ENCODE peak calls at places on chromosomes 16 and 17, in four cellular contexts. J is heart right ventricle, T is body of pancreas, F is lower lobe of right lung. D is an unnamed sample.

GRCh38 chr17:5780476-5780875 is 196.2 kb upstream of the NLRP1 start:
- DNase-seq in J (no peak), F (no peak), T (no peak), D (no peak)

GRCh38 chr17:27540300-27541105 is 84.3 kb downstream of the KSR1 start:
- DNase-seq in T (peak; percentile 99), F (peak; percentile 94), J (peak; percentile 73), D (peak; percentile 83)

GRCh38 chr17:76462556-76463290 is 4.7 kb upstream of the AANAT start:
- DNase-seq in F (peak; percentile 44), T (no peak), J (no peak), D (no peak)

GRCh38 chr17:20190605-20191004 is 181.4 kb downstream of the SPECC1 start:
- DNase-seq in T (no peak), F (no peak), J (no peak), D (no peak)

GRCh38 chr16:89355036-89355435 is 135.3 kb downstream of the ANKRD11 start:
- DNase-seq in J (no peak), F (no peak), T (no peak), D (no peak)

GRCh38 chr16:67843343-67843765 is 1.2 kb downstream of the THAP11 start:
- DNase-seq in F (no peak), J (no peak), T (no peak), D (peak; percentile 30)

GRCh38 chr17:75592364-75593020 is 4.9 kb downstream of the MYO15B start:
- DNase-seq in J (no peak), F (no peak), T (no peak), D (no peak)

GRCh38 chr16:53053967-53054669 is 673 bp upstream of the CHD9 start:
- DNase-seq in J (peak; percentile 51), F (peak; percentile 54), T (peak; percentile 40), D (peak; percentile 63)

GRCh38 chr16:55480228-55480655 is 1.2 kb downstream of the MMP2 start:
- DNase-seq in T (peak; percentile 65), J (peak; percentile 84), F (peak; percentile 80), D (peak; percentile 81)

GRCh38 chr17:1714488-1714979 is 4.4 kb upstream of the TLCD2 start:
- DNase-seq in F (peak; percentile 96), T (peak; percentile 98), J (peak; percentile 100), D (peak; percentile 97)

GRCh38 chr17:37490022-37490587 is 414 bp downstream of the DUSP14 start:
- DNase-seq in F (peak; percentile 77), T (peak; percentile 68), J (peak; percentile 67), D (peak; percentile 75)

GRCh38 chr17:75557075-75557851 is 30.3 kb upstream of the MYO15B start:
- DNase-seq in J (no peak), T (peak; percentile 100), F (peak; percentile 82), D (peak; percentile 80)

GRCh38 chr17:49901460-49902331 is 53.8 kb upstream of the TAC4 start:
- DNase-seq in T (peak; percentile 30), J (no peak), F (peak; percentile 66), D (no peak)

GRCh38 chr17:77440571-77440981 is 299.8 kb downstream of the SEC14L1 start:
- DNase-seq in J (no peak), T (no peak), F (no peak), D (no peak)

DNA sequence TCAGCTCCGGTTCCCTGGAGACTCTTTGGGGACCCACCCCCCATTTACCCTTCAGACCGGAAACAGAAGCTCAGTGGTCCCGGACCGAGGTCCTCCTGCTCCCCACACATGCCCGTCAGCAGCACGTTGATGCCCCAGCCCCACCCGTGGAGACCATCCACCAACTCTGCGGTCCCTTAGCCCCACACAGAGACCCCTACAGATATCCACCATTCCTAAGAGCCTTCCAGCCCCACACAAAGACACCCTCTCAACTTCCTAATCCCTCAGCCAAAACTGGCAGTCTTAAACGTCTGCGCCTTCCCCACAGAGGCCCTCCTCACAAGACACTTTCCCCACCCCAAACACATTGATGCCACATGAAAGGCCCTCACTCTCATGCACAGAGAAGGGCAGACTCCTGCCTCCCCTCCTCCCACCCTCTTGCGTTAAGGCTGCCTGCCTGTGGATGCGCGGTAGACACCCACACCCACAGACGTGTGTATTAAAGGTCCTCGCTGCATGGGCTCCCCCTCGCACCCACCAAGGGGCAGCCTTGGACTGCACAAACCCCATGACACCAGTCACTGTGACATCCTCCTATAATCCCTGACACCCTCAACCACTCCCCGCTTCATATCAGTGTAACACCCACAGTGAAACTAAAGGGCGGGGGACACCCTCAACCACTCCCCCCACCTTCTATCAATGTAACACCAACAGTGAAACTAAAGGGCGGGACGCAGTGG is 58.2 kb upstream of the RPH3AL start:
- DNase-seq in J (no peak), T (no peak), F (no peak), D (peak; percentile 51)
- H3K4me1 ChIP-seq in J (peaks cover 17% of the 10 kb centered on the region), T (peaks cover 24% of the 10 kb centered on the region), F (peaks cover 26% of the 10 kb centered on the region), D (peaks cover 20% of the 10 kb centered on the region)

DNA sequence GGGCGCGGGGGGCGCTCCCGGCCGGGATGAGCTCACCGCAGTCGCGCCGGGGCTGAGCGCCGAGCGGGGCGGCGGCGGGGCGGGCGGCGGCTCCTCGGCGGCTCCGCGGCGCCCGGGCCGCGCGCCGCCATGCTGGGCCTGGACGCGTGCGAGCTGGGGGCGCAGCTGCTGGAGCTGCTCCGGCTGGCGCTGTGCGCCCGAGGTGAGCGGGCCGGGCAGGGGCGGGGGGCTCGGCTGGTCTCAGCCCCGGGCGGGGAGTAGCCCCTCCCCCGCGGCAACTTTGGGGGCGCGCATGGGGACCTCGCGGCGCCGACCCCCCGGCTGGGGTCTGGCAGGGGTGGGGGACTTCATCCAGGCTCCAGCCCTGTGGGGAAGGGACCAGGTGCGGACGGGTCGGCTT is at the start of gene ARHGDIG:
- DNase-seq in F (no peak), J (no peak), T (no peak), D (peak; percentile 38)
- H3K4me3 ChIP-seq in F (peak within 1 kb of the TSS; percentile 39), J (peak within 1 kb of the TSS; percentile 49), T (peak within 1 kb of the TSS; percentile 36), D (no peak within 1 kb of the TSS)

GRCh38 chr17:17254026-17254425 is 17.1 kb upstream of the FLCN start:
- DNase-seq in T (no peak), F (no peak), J (no peak), D (no peak)

GRCh38 chr17:17256316-17256715 is 19.3 kb upstream of the FLCN start:
- DNase-seq in F (no peak), T (no peak), J (no peak), D (no peak)

GRCh38 chr17:17258998-17259397 is 22.0 kb upstream of the FLCN start:
- DNase-seq in T (no peak), J (no peak), F (no peak), D (no peak)

GRCh38 chr17:17253445-17253844 is 16.5 kb upstream of the FLCN start:
- DNase-seq in F (no peak), T (no peak), J (no peak), D (no peak)

GRCh38 chr17:17258011-17258410 is 21.0 kb upstream of the FLCN start:
- DNase-seq in J (no peak), T (no peak), F (no peak), D (no peak)
- H3K36me3 ChIP-seq in J (peaks cover 99% of the 10 kb centered on the region), T (peaks cover 4% of the 10 kb centered on the region), F (peaks cover 99% of the 10 kb centered on the region), D (peaks cover 6% of the 10 kb centered on the region)

GRCh38 chr17:40557531-40558299 is 7.6 kb downstream of the CCR7 start:
- DNase-seq in F (no peak), T (no peak), J (peak; percentile 28), D (no peak)
- H3K4me1 ChIP-seq in F (peaks cover 87% of the 10 kb centered on the region), T (peaks cover 14% of the 10 kb centered on the region), J (peaks cover 55% of the 10 kb centered on the region), D (no peaks in the 10 kb centered on the region)

GRCh38 chr17:44967026-44967906 is 837 bp downstream of the C1QL1 start:
- DNase-seq in J (no peak), F (no peak), T (no peak), D (no peak)
- H3K4me3 ChIP-seq in J (no peak overlapping the region), F (peak overlapping the region; percentile 8), T (no peak overlapping the region), D (no peak overlapping the region)

GRCh38 chr17:35596072-35596471 is 8.9 kb downstream of the AP2B1 start:
- DNase-seq in J (no peak), T (no peak), F (no peak), D (no peak)
- H3K36me3 ChIP-seq in J (peaks cover 73% of the 10 kb centered on the region), T (peaks cover 4% of the 10 kb centered on the region), F (peaks cover 73% of the 10 kb centered on the region), D (no peaks in the 10 kb centered on the region)

DNA sequence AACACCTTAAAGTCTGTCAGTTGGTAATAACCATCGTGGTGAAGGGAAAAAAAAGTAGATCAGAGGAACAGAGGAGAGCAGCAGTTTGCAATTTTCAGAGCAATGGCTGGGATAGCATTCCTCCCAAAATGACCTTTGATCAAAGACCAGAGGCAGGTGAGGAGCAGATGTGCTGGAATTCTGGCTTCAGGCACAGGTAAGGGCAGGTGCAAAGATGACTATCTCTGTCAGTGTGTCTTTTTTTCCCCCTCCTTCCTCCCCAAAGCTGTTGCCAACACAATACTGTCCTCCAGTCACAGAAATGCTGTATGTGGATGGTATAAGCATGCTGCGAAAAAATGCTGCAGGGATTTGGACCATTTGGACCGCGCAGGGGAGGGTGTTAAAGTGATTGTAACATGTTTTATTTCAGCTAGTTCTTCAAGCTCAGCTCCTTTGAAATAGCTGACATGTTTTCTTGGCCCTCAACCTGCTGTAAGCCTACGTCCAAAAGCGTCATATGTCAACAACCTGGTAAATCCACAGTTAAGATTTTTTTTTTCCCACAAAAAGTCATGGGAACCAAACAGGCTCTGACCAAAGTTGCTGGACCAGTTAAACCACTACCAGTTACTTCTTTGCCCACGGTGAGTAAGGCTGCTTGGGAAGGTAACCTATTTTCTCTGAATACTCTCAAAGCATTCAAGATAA is 166.5 kb downstream of the XYLT1 start:
- DNase-seq in J (no peak), T (peak; percentile 91), F (no peak), D (peak; percentile 62)
- H3K4me1 ChIP-seq in J (peaks cover 3% of the 10 kb centered on the region), T (peaks cover 80% of the 10 kb centered on the region), F (peaks cover 23% of the 10 kb centered on the region), D (peaks cover 40% of the 10 kb centered on the region)